ENCODE peak calls at places on chromosome 14, in four cellular contexts. Q is thoracic aorta, J is psoas muscle, N is A549. A is an unnamed sample.

GRCh38 chr14:35576260-35576659 is 42.3 kb downstream of the INSM2 start:
- DNase-seq in Q (no peak), J (no peak), N (no peak), A (no peak)

GRCh38 chr14:31934767-31935266 is 142.3 kb upstream of the ARHGAP5 start:
- DNase-seq in N (peak), J (no peak), Q (no peak), A (peak)

GRCh38 chr14:50804181-50804721 is 26.7 kb downstream of the NIN start:
- DNase-seq in J (no peak), Q (no peak), N (no peak), A (no peak)

GRCh38 chr14:104048758-104049496 is 36.6 kb upstream of the ASPG start:
- DNase-seq in J (no peak), Q (no peak), N (no peak), A (no peak)

GRCh38 chr14:100536141-100536540 is 51.1 kb downstream of the BEGAIN start:
- DNase-seq in J (no peak), Q (no peak), N (no peak), A (no peak)

GRCh38 chr14:52596320-52596719 is 43.7 kb downstream of the GPR137C start:
- DNase-seq in J (no peak), Q (no peak), N (no peak), A (no peak)

GRCh38 chr14:61547186-61548121 is 147.9 kb upstream of the HIF1A start:
- DNase-seq in N (peak), J (no peak), Q (no peak), A (no peak)

GRCh38 chr14:66600416-66600815 is 92.5 kb downstream of the GPHN start:
- DNase-seq in N (no peak), Q (no peak), J (no peak), A (no peak)

GRCh38 chr14:106318700-106319099 is 792.3 kb downstream of the TMEM121 start:
- DNase-seq in J (no peak), Q (no peak), N (no peak), A (no peak)

GRCh38 chr14:97120204-97121120 is 323.3 kb downstream of the VRK1 start:
- DNase-seq in Q (no peak), N (no peak), J (no peak), A (no peak)

GRCh38 chr14:65261946-65262345 is 150.6 kb upstream of the FUT8 start:
- DNase-seq in Q (no peak), J (no peak), N (no peak), A (no peak)

GRCh38 chr14:64705406-64706118 is 1.3 kb downstream of the PLEKHG3 start:
- DNase-seq in J (no peak), Q (no peak), N (no peak), A (no peak)

GRCh38 chr14:90281261-90281660 is 24.9 kb downstream of the PSMC1 start:
- DNase-seq in J (no peak), N (no peak), Q (no peak), A (no peak)

GRCh38 chr14:105050551-105050897 is 14.7 kb downstream of the GPR132 start:
- DNase-seq in Q (no peak), N (no peak), J (peak), A (no peak)

GRCh38 chr14:104130974-104131651 is 7.3 kb upstream of the KIF26A start:
- DNase-seq in Q (no peak), N (peak), J (peak), A (peak)

GRCh38 chr14:76827696-76828301 is 1.6 kb downstream of the LRRC74A start:
- DNase-seq in J (peak), N (no peak), Q (no peak), A (no peak)

GRCh38 chr14:74207943-74208342 is 31.3 kb upstream of the VSX2 start:
- DNase-seq in N (no peak), J (no peak), Q (no peak), A (no peak)

GRCh38 chr14:45699451-45699850 is 446.4 kb upstream of the MIS18BP1 start:
- DNase-seq in Q (no peak), J (no peak), N (no peak), A (no peak)

GRCh38 chr14:74671789-74672188 is 41.1 kb downstream of the AREL1 start:
- DNase-seq in J (no peak), Q (no peak), N (no peak), A (no peak)

GRCh38 chr14:105087963-105088811 is 23.0 kb upstream of the GPR132 start:
- DNase-seq in Q (no peak), J (no peak), N (peak), A (peak)

GRCh38 chr14:100885196-100886030 is 18.1 kb downstream of the RTL1 start:
- DNase-seq in N (no peak), J (peak), Q (no peak), A (no peak)

GRCh38 chr14:106831322-106831720 is 1304.9 kb downstream of the TMEM121 start:
- DNase-seq in Q (no peak), N (no peak), J (no peak), A (no peak)

GRCh38 chr14:100577986-100578431 is 9.2 kb downstream of the BEGAIN start:
- DNase-seq in J (peak), N (no peak), Q (no peak), A (no peak)

GRCh38 chr14:68753696-68754095 is 39.2 kb downstream of the ZFP36L1 start:
- DNase-seq in Q (no peak), N (no peak), J (no peak), A (no peak)

GRCh38 chr14:39847191-39847590 is 415.0 kb upstream of the FBXO33 start:
- DNase-seq in N (no peak), J (no peak), Q (no peak), A (no peak)

GRCh38 chr14:92959761-92960680 is 37.1 kb downstream of the CHGA start:
- DNase-seq in N (no peak), J (peak), Q (no peak), A (no peak)

GRCh38 chr14:68143341-68143807 is 323.8 kb downstream of the RAD51B start:
- DNase-seq in N (no peak), Q (no peak), J (peak), A (no peak)

GRCh38 chr14:64721391-64721791 is 17.2 kb downstream of the PLEKHG3 start:
- DNase-seq in Q (peak), N (no peak), J (peak), A (no peak)

GRCh38 chr14:56686416-56686815 is 106.8 kb downstream of the TMEM260 start:
- DNase-seq in N (no peak), J (no peak), Q (no peak), A (peak)

GRCh38 chr14:50821471-50822464 is 9.2 kb downstream of the NIN start:
- DNase-seq in N (no peak), J (peak), Q (no peak), A (no peak)

GRCh38 chr14:80996049-80996901 is 40.9 kb downstream of the TSHR start:
- DNase-seq in Q (no peak), J (no peak), N (peak), A (peak)

A was measured in Caco-2.